ENCODE peak calls at places on chromosomes 13 and 19, in ten cellular contexts. T, E, C, A, L, P, J, G, V and K are unnamed samples.

GRCh38 chr19:57850553-57851017 is 926 bp downstream of the ZNF587 start:
- DNase-seq in T (no peak), E (peak; percentile 52), C (peak; percentile 71), A (no peak), L (no peak), P (peak; percentile 38), J (peak; percentile 33), G (peak; percentile 13), V (no peak), K (peak; percentile 85)

GRCh38 chr13:44573790-44574465 is 2.2 kb downstream of the TSC22D1 start:
- DNase-seq in T (no peak), E (peak; percentile 55), C (peak; percentile 72), A (peak; percentile 62), L (no peak), P (no peak), J (no peak), G (no peak), V (no peak), K (peak; percentile 46)

GRCh38 chr19:44925114-44925891 is 10.9 kb downstream of the APOC1 start:
- DNase-seq in T (peak; percentile 83), E (no peak), C (peak; percentile 63), A (peak; percentile 29), L (no peak), P (no peak), J (no peak), G (no peak), V (peak; percentile 84), K (no peak)

GRCh38 chr13:29140277-29140676 is 320.1 kb downstream of the MTUS2 start:
- DNase-seq in T (peak; percentile 92), E (no peak), C (peak; percentile 62), A (no peak), L (no peak), P (no peak), J (no peak), G (no peak), V (no peak), K (peak; percentile 19)

GRCh38 chr13:50376895-50377575 is 361.8 kb downstream of the KCNRG start:
- DNase-seq in T (no peak), E (peak; percentile 77), C (no peak), A (no peak), L (no peak), P (no peak), J (no peak), G (no peak), V (no peak), K (no peak)

GRCh38 chr19:41307090-41307875 is 2.7 kb upstream of the CCDC97 start:
- DNase-seq in T (no peak), E (no peak), C (no peak), A (no peak), L (no peak), P (no peak), J (no peak), G (peak; percentile 29), V (no peak), K (no peak)

GRCh38 chr19:5046339-5047039 is 77.6 kb downstream of the KDM4B start:
- DNase-seq in T (no peak), E (no peak), C (no peak), A (no peak), L (no peak), P (peak; percentile 21), J (peak; percentile 50), G (no peak), V (no peak), K (peak; percentile 57)

GRCh38 chr13:80338781-80339577 is 1.9 kb downstream of the SPRY2 start:
- DNase-seq in T (peak; percentile 90), E (peak; percentile 68), C (peak; percentile 86), A (peak; percentile 67), L (no peak), P (peak; percentile 60), J (peak; percentile 48), G (peak; percentile 29), V (peak; percentile 64), K (peak; percentile 55)

GRCh38 chr19:1084024-1084868 is 10.9 kb downstream of the POLR2E start:
- DNase-seq in T (no peak), E (no peak), C (no peak), A (no peak), L (no peak), P (no peak), J (no peak), G (no peak), V (no peak), K (no peak)

GRCh38 chr19:27734496-27735220 is 1478.3 kb downstream of the UQCRFS1 start:
- DNase-seq in T (no peak), E (no peak), C (no peak), A (no peak), L (no peak), P (no peak), J (no peak), G (no peak), V (no peak), K (no peak)

GRCh38 chr13:113001251-113002140 is 32.5 kb downstream of the MCF2L start:
- DNase-seq in T (no peak), E (peak; percentile 57), C (peak; percentile 16), A (no peak), L (no peak), P (peak; percentile 43), J (no peak), G (no peak), V (peak; percentile 25), K (no peak)

GRCh38 chr19:44718441-44719261 is 19.7 kb downstream of the CEACAM16 start:
- DNase-seq in T (peak; percentile 84), E (peak; percentile 89), C (peak; percentile 14), A (no peak), L (no peak), P (no peak), J (no peak), G (no peak), V (peak; percentile 2), K (no peak)

GRCh38 chr19:15427991-15428471 is 9.2 kb upstream of the AKAP8L start:
- DNase-seq in T (no peak), E (no peak), C (no peak), A (no peak), L (no peak), P (no peak), J (no peak), G (no peak), V (no peak), K (no peak)

GRCh38 chr13:99909836-99910619 is 61.5 kb downstream of the ZIC5 start:
- DNase-seq in T (no peak), E (no peak), C (peak; percentile 24), A (no peak), L (no peak), P (no peak), J (no peak), G (no peak), V (no peak), K (no peak)

GRCh38 chr19:47719047-47719885 is 6.0 kb downstream of the EHD2 start:
- DNase-seq in T (peak; percentile 94), E (no peak), C (peak; percentile 95), A (peak; percentile 95), L (no peak), P (no peak), J (peak; percentile 90), G (no peak), V (peak; percentile 35), K (peak; percentile 94)

GRCh38 chr13:105603283-105603682 is 932.2 kb downstream of the EFNB2 start:
- DNase-seq in T (no peak), E (no peak), C (no peak), A (no peak), L (no peak), P (no peak), J (no peak), G (no peak), V (no peak), K (no peak)

GRCh38 chr19:3029070-3029923 is at the start of gene TLE2:
- DNase-seq in T (no peak), E (no peak), C (no peak), A (no peak), L (no peak), P (no peak), J (no peak), G (peak; percentile 46), V (no peak), K (no peak)

GRCh38 chr13:49865174-49865573 is 71.0 kb downstream of the SPRYD7 start:
- DNase-seq in T (no peak), E (no peak), C (no peak), A (no peak), L (no peak), P (no peak), J (no peak), G (no peak), V (no peak), K (no peak)

GRCh38 chr13:103229674-103230073 is 163.5 kb upstream of the SLC10A2 start:
- DNase-seq in T (no peak), E (no peak), C (no peak), A (no peak), L (no peak), P (no peak), J (no peak), G (no peak), V (no peak), K (no peak)

GRCh38 chr13:42760949-42761348 is 20.4 kb upstream of the FAM216B start:
- DNase-seq in T (no peak), E (no peak), C (peak; percentile 38), A (no peak), L (no peak), P (no peak), J (no peak), G (no peak), V (no peak), K (no peak)

GRCh38 chr13:43227721-43228120 is 204.3 kb downstream of the DNAJC15 start:
- DNase-seq in T (no peak), E (no peak), C (no peak), A (no peak), L (no peak), P (no peak), J (no peak), G (no peak), V (no peak), K (peak; percentile 9)

GRCh38 chr19:29965529-29965928 is 23.5 kb downstream of the URI1 start:
- DNase-seq in T (no peak), E (no peak), C (peak; percentile 83), A (no peak), L (no peak), P (no peak), J (peak; percentile 30), G (no peak), V (no peak), K (peak; percentile 81)

GRCh38 chr19:57111329-57111644 is 8.5 kb upstream of the USP29 start:
- DNase-seq in T (no peak), E (no peak), C (no peak), A (no peak), L (no peak), P (no peak), J (no peak), G (no peak), V (no peak), K (no peak)

GRCh38 chr13:24148414-24149305 is 11.9 kb upstream of the SPATA13 start:
- DNase-seq in T (no peak), E (peak; percentile 83), C (peak; percentile 96), A (peak; percentile 85), L (no peak), P (no peak), J (peak; percentile 91), G (no peak), V (no peak), K (peak; percentile 99)

GRCh38 chr13:24709186-24709913 is 29.1 kb downstream of the ATP12A start:
- DNase-seq in T (peak; percentile 64), E (no peak), C (no peak), A (no peak), L (peak; percentile 49), P (no peak), J (no peak), G (peak; percentile 31), V (no peak), K (no peak)

GRCh38 chr19:47280183-47280797 is 5.6 kb downstream of the INAFM1 start:
- DNase-seq in T (no peak), E (peak; percentile 85), C (no peak), A (no peak), L (peak; percentile 45), P (no peak), J (no peak), G (peak; percentile 57), V (no peak), K (peak; percentile 21)

GRCh38 chr13:113112893-113113845 is 7.6 kb downstream of the F7 start:
- DNase-seq in T (peak; percentile 38), E (no peak), C (no peak), A (no peak), L (no peak), P (no peak), J (no peak), G (no peak), V (no peak), K (no peak)

GRCh38 chr13:30371649-30372265 is 50.5 kb upstream of the UBE2L5 start:
- DNase-seq in T (no peak), E (no peak), C (peak; percentile 71), A (peak; percentile 28), L (peak; percentile 56), P (no peak), J (peak; percentile 10), G (peak; percentile 93), V (no peak), K (peak; percentile 82)